ENCODE peak calls at places on chromosomes 16 and 17, in four cellular contexts. P is H4, U is G401, R is mucosa of descending colon. X is an unnamed sample.

GRCh38 chr17:10821770-10822169 is 16.1 kb downstream of the PIRT start:
- DNase-seq in P (no peak), U (no peak), R (no peak), X (no peak)

GRCh38 chr16:11909653-11910551 is 5.9 kb downstream of the GSPT1 start:
- DNase-seq in R (no peak), U (no peak), P (no peak), X (no peak)

GRCh38 chr16:80509872-80510271 is 30.9 kb upstream of the DYNLRB2 start:
- DNase-seq in R (no peak), P (no peak), U (no peak), X (no peak)

GRCh38 chr16:21684199-21684598 is 20.4 kb downstream of the OTOA start:
- DNase-seq in R (no peak), U (no peak), P (no peak), X (no peak)

GRCh38 chr17:11986179-11986938 is 10.9 kb downstream of the ZNF18 start:
- DNase-seq in U (no peak), R (no peak), P (no peak), X (no peak)

GRCh38 chr17:68355093-68355492 is 63.8 kb downstream of the ARSG start:
- DNase-seq in P (no peak), U (no peak), R (no peak), X (no peak)

GRCh38 chr16:26371349-26371869 is 679.6 kb downstream of the HS3ST4 start:
- DNase-seq in U (no peak), P (no peak), R (no peak), X (no peak)

GRCh38 chr17:39001703-39002637 is 34.8 kb upstream of the FBXO47 start:
- DNase-seq in P (peak), U (no peak), R (peak), X (peak)

GRCh38 chr16:88062341-88062861 is 111.2 kb downstream of the BANP start:
- DNase-seq in R (no peak), P (no peak), U (no peak), X (peak)

GRCh38 chr17:80795737-80796136 is 195.9 kb upstream of the CHMP6 start:
- DNase-seq in U (peak), P (no peak), R (peak), X (peak)